ENCODE peak calls at places on chromosomes 1 and 21, in eight cellular contexts. W, H, O, R, K, L, F and X are unnamed samples.

GRCh38 chr1:2526824-2527552 is 592 bp upstream of the PANK4 start:
- DNase-seq in R (peak; percentile 43), O (peak; percentile 57), F (peak; percentile 81), H (no peak), W (no peak), L (no peak), K (no peak), X (no peak)

GRCh38 chr21:37370152-37371040 is 3.8 kb downstream of the DYRK1A start:
- DNase-seq in F (no peak), O (no peak), H (no peak), R (no peak), W (no peak), L (no peak), K (no peak), X (no peak)

GRCh38 chr1:241610056-241610815 is 29.9 kb downstream of the CHML start:
- DNase-seq in L (no peak), R (no peak), H (peak; percentile 8), F (no peak), O (no peak), K (no peak), W (no peak), X (peak; percentile 70)

GRCh38 chr1:213541641-213542040 is 446.1 kb upstream of the PROX1 start:
- DNase-seq in O (no peak), H (no peak), F (no peak), L (no peak), K (no peak), W (no peak), R (no peak), X (no peak)

GRCh38 chr1:235073968-235074334 is 54.7 kb downstream of the TOMM20 start:
- DNase-seq in H (no peak), W (no peak), K (peak; percentile 74), F (peak; percentile 67), O (no peak), L (no peak), R (no peak), X (no peak)

GRCh38 chr1:41399148-41399795 is 38.0 kb downstream of the FOXO6 start:
- DNase-seq in R (no peak), W (no peak), K (no peak), F (no peak), L (no peak), O (no peak), H (peak; percentile 63), X (no peak)

GRCh38 chr1:112840631-112841624 is 115.1 kb downstream of the SLC16A1 start:
- DNase-seq in K (no peak), W (no peak), O (no peak), F (no peak), R (no peak), L (no peak), H (no peak), X (no peak)

GRCh38 chr1:64928325-64928724 is 38.0 kb downstream of the JAK1 start:
- DNase-seq in R (no peak), L (no peak), H (no peak), W (no peak), O (no peak), K (no peak), F (no peak), X (no peak)

GRCh38 chr1:85616736-85617135 is 36.2 kb downstream of the CCN1 start:
- DNase-seq in R (no peak), K (no peak), W (no peak), F (no peak), O (no peak), L (no peak), H (no peak), X (no peak)

GRCh38 chr1:200888349-200888838 is 6.3 kb upstream of the INAVA start:
- DNase-seq in H (no peak), W (no peak), F (no peak), O (no peak), K (no peak), L (peak; percentile 39), R (peak; percentile 53), X (no peak)

GRCh38 chr1:29282924-29283803 is 46.8 kb downstream of the PTPRU start:
- DNase-seq in R (no peak), K (no peak), F (no peak), H (peak; percentile 73), L (no peak), W (no peak), O (peak; percentile 35), X (no peak)

GRCh38 chr1:5950201-5950895 is 41.9 kb downstream of the NPHP4 start:
- DNase-seq in K (no peak), L (no peak), F (no peak), R (no peak), O (no peak), H (no peak), W (no peak), X (no peak)

GRCh38 chr1:114340906-114341698 is 169.9 kb downstream of the TRIM33 start:
- DNase-seq in R (no peak), F (no peak), H (no peak), L (no peak), K (no peak), O (no peak), W (no peak), X (no peak)

GRCh38 chr1:25805863-25806225 is 5.9 kb downstream of the SELENON start:
- DNase-seq in R (no peak), F (peak; percentile 71), W (no peak), H (no peak), O (no peak), K (no peak), L (no peak), X (peak; percentile 64)

GRCh38 chr1:117664314-117664713 is 58.5 kb downstream of the TENT5C start:
- DNase-seq in H (no peak), R (no peak), L (no peak), W (no peak), O (no peak), K (no peak), F (no peak), X (no peak)

GRCh38 chr1:229028987-229029550 is 241.8 kb upstream of the RAB4A start:
- DNase-seq in H (no peak), F (no peak), O (no peak), R (no peak), L (no peak), W (no peak), K (no peak), X (no peak)

GRCh38 chr1:115450641-115451040 is 112.6 kb upstream of the NGF start:
- DNase-seq in L (no peak), O (peak; percentile 78), F (no peak), W (peak; percentile 52), H (no peak), K (no peak), R (no peak), X (no peak)

GRCh38 chr1:8238141-8239038 is 79.5 kb upstream of the SLC45A1 start:
- DNase-seq in K (no peak), F (no peak), H (no peak), R (no peak), L (no peak), W (no peak), O (peak; percentile 31), X (no peak)

GRCh38 chr1:198273901-198274300 is 117.1 kb downstream of the NEK7 start:
- DNase-seq in K (no peak), W (no peak), H (no peak), R (no peak), O (no peak), L (no peak), F (no peak), X (no peak)

GRCh38 chr1:76891931-76892330 is 24.7 kb downstream of the ST6GALNAC5 start:
- DNase-seq in F (no peak), R (no peak), H (no peak), L (no peak), W (no peak), K (no peak), O (no peak), X (no peak)

GRCh38 chr1:36858981-36859380 is 175.3 kb downstream of the GRIK3 start:
- DNase-seq in F (no peak), H (no peak), K (no peak), W (no peak), L (no peak), R (no peak), O (no peak), X (no peak)

GRCh38 chr1:29632436-29633270 is 396.3 kb downstream of the PTPRU start:
- DNase-seq in O (no peak), R (no peak), K (peak; percentile 42), W (no peak), H (peak; percentile 46), L (no peak), F (no peak), X (no peak)

GRCh38 chr1:196056966-196057365 is 551.3 kb downstream of the KCNT2 start:
- DNase-seq in L (no peak), K (no peak), H (no peak), R (no peak), W (no peak), F (no peak), O (no peak), X (no peak)

GRCh38 chr1:7550261-7550850 is 220.7 kb upstream of the VAMP3 start:
- DNase-seq in R (no peak), H (no peak), L (no peak), W (no peak), O (no peak), F (no peak), K (no peak), X (no peak)

GRCh38 chr1:100736766-100737165 is 17.2 kb downstream of the VCAM1 start:
- DNase-seq in L (no peak), H (no peak), F (no peak), R (no peak), O (no peak), W (no peak), K (no peak), X (no peak)

GRCh38 chr1:32759521-32759980 is 57.0 kb upstream of the SYNC start:
- DNase-seq in W (no peak), K (peak; percentile 88), L (no peak), R (no peak), F (no peak), O (peak; percentile 56), H (no peak), X (peak; percentile 80)

GRCh38 chr1:48627467-48627866 is 149.2 kb downstream of the BEND5 start:
- DNase-seq in L (no peak), R (no peak), W (no peak), O (no peak), F (no peak), H (no peak), K (no peak), X (no peak)

GRCh38 chr1:45334308-45335245 is 5.4 kb upstream of the TOE1 start:
- DNase-seq in W (no peak), H (no peak), R (no peak), K (no peak), L (no peak), O (no peak), F (no peak), X (no peak)

GRCh38 chr1:201763439-201764140 is 65.4 kb upstream of the IPO9 start:
- DNase-seq in O (no peak), K (no peak), R (no peak), W (no peak), F (no peak), H (no peak), L (no peak), X (no peak)

GRCh38 chr1:217139513-217139912 is 416.3 kb upstream of the ESRRG start:
- DNase-seq in W (no peak), F (no peak), H (peak; percentile 14), K (no peak), L (no peak), R (no peak), O (no peak), X (no peak)

GRCh38 chr1:78410643-78411042 is 80.1 kb upstream of the PTGFR start:
- DNase-seq in K (no peak), R (no peak), O (no peak), F (no peak), W (no peak), H (no peak), L (no peak), X (no peak)

GRCh38 chr1:55056632-55056992 is 17.3 kb downstream of the PCSK9 start:
- DNase-seq in K (no peak), W (no peak), O (no peak), L (no peak), R (no peak), F (no peak), H (no peak), X (peak; percentile 8)

GRCh38 chr1:22314676-22315075 is 137.0 kb upstream of the ZBTB40 start:
- DNase-seq in W (no peak), F (no peak), L (no peak), K (no peak), H (no peak), O (no peak), R (no peak), X (no peak)

GRCh38 chr1:18908911-18909771 is 6.8 kb upstream of the ALDH4A1 start:
- DNase-seq in O (no peak), L (no peak), H (no peak), K (no peak), R (no peak), F (no peak), W (no peak), X (no peak)